ENCODE peak calls at places on chromosome X, in nine cellular contexts. V is SJCRH30; A is SK-N-SH; O is OCI-LY7; P is GM23248; Z is CD8-positive, alpha-beta memory T cell; E is neural progenitor cell; Q is aorta; S is heart right ventricle. T is an unnamed sample.

GRCh38 chrX:15146515-15146914 is 123.4 kb downstream of the ASB9 start:
- DNase-seq in A (peak; percentile 22), S (no peak), O (peak; percentile 12), E (peak; percentile 39), V (no peak), Z (no peak), P (peak; percentile 17), Q (no peak), T (peak; percentile 54)

GRCh38 chrX:68895339-68896250 is 66.8 kb downstream of the EFNB1 start:
- DNase-seq in Z (no peak), O (no peak), V (no peak), E (no peak), P (peak; percentile 18), S (peak; percentile 53), A (peak; percentile 68), Q (peak; percentile 73), T (peak; percentile 77)

GRCh38 chrX:108712886-108713285 is 23.5 kb downstream of the IRS4 start:
- DNase-seq in E (no peak), V (no peak), Q (no peak), A (no peak), O (no peak), S (no peak), Z (no peak), P (no peak), T (no peak)

GRCh38 chrX:11341274-11342256 is 48.4 kb downstream of the AMELX start:
- DNase-seq in S (peak; percentile 42), V (no peak), A (no peak), Z (no peak), E (no peak), P (peak; percentile 89), O (peak; percentile 20), Q (peak; percentile 81), T (no peak)

GRCh38 chrX:130296743-130297142 is 28.0 kb upstream of the ZNF280C start:
- DNase-seq in S (no peak), E (no peak), Z (no peak), P (no peak), O (no peak), V (no peak), Q (no peak), A (no peak), T (no peak)

GRCh38 chrX:65862638-65863037 is 177.2 kb downstream of the VSIG4 start:
- DNase-seq in A (no peak), V (no peak), O (no peak), P (no peak), E (no peak), Z (no peak), S (no peak), Q (no peak), T (no peak)

GRCh38 chrX:39750798-39751197 is 347.0 kb downstream of the BCOR start:
- DNase-seq in P (no peak), A (no peak), O (no peak), S (no peak), Q (no peak), Z (no peak), E (no peak), V (no peak), T (no peak)

GRCh38 chrX:3743821-3744439 is 30.5 kb upstream of the PRKX start:
- DNase-seq in Z (peak; percentile 24), S (no peak), Q (no peak), A (no peak), E (no peak), P (no peak), V (no peak), O (no peak), T (no peak)

GRCh38 chrX:15334561-15334960 is 762 bp downstream of the PIGA start:
- DNase-seq in V (no peak), Z (no peak), P (peak; percentile 64), O (peak; percentile 11), A (no peak), E (no peak), S (no peak), Q (no peak), T (no peak)

GRCh38 chrX:20373063-20373462 is 106.4 kb upstream of the RPS6KA3 start:
- DNase-seq in Q (no peak), V (no peak), O (no peak), A (no peak), S (no peak), Z (no peak), P (no peak), E (no peak), T (no peak)

GRCh38 chrX:20372533-20372932 is 105.8 kb upstream of the RPS6KA3 start:
- DNase-seq in Q (no peak), V (no peak), P (peak; percentile 63), Z (no peak), E (no peak), O (no peak), A (no peak), S (no peak), T (no peak)

GRCh38 chrX:20378291-20378920 is 111.7 kb upstream of the RPS6KA3 start:
- DNase-seq in Z (no peak), A (no peak), S (no peak), E (no peak), Q (no peak), P (peak; percentile 64), O (peak; percentile 0), V (no peak), T (no peak)

GRCh38 chrX:20374450-20374849 is 107.7 kb upstream of the RPS6KA3 start:
- DNase-seq in Q (no peak), O (no peak), P (no peak), V (no peak), A (no peak), S (no peak), E (no peak), Z (no peak), T (no peak)

DNA sequence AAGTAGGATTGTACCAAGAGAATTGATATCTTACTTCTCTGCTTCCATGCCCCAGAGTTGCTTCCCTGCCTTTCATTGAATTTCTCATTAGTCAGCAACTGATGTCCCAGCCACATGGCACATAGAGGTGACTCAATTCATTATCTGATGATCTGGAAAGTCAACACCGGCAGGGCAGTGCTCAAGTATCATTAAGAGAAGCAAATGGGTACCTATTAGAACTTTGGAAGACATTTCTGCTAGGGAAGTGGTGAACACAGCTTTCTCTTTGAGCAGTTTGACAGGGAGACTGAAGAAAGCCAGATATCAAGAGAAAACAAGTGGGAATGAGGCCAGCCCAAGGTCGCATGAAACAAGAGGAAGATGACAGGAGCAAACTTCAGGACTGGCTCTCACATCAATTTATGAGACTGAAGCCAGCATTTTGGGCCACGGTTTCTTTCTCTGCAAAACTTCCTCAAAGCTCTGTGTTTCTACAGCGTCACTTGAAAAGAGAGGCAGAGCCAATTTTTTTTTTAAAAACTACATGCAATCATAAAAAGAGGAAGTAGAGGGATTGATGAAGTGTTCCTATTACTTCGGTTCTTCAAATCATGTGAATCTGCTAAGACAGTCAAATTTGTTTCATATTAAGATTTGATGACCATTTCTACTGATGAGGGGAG is 108.3 kb upstream of the RPS6KA3 start:
- DNase-seq in S (no peak), V (no peak), P (peak; percentile 33), A (no peak), Q (no peak), O (peak; percentile 0), Z (no peak), E (no peak), T (no peak)
- H3K4me1 ChIP-seq in S (peaks cover 11% of the 10 kb centered on the region), V (no peaks in the 10 kb centered on the region), P (no peaks in the 10 kb centered on the region), A (no peaks in the 10 kb centered on the region), Q (no peaks in the 10 kb centered on the region), O (no peaks in the 10 kb centered on the region), Z (no peaks in the 10 kb centered on the region), E (no peaks in the 10 kb centered on the region), T (no peaks in the 10 kb centered on the region)

DNA sequence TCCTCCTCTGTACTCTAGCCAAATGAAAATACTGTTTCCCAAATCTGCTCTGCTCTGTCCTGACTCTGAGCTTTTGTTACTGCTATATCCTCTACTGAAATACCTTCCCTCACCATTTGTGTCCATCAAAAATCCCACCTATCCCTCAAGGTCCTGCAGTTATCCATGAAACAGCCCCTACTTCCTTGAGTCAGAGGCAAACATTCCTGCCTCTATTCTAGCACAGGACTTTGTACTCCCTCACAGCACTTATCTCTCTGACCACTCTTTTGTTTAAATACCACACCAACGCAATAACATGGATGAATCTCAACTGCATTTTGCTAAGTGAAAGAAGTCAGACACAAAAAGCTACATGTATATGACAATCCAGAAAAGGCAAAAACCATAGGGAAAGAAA is 10.5 kb upstream of the RNF128 start:
- DNase-seq in A (no peak), V (no peak), P (no peak), Q (no peak), E (no peak), Z (no peak), S (no peak), O (no peak), T (no peak)
- H3K4me3 ChIP-seq in A (no peak overlapping the region), V (no peak overlapping the region), P (no peak overlapping the region), Q (no peak overlapping the region), E (no peak overlapping the region), Z (no peak overlapping the region), S (no peak overlapping the region), O (no peak overlapping the region), T (no peak overlapping the region)

GRCh38 chrX:154350429-154351182 is 23.8 kb downstream of the FLNA start:
- DNase-seq in P (peak; percentile 25), V (no peak), Z (no peak), E (no peak), S (no peak), O (no peak), A (no peak), Q (peak; percentile 45), T (no peak)
- H3K36me3 ChIP-seq in P (peaks cover 16% of the 10 kb centered on the region), V (peaks cover 5% of the 10 kb centered on the region), Z (peaks cover 38% of the 10 kb centered on the region), E (no peaks in the 10 kb centered on the region), S (peaks cover 4% of the 10 kb centered on the region), O (peaks cover 42% of the 10 kb centered on the region), A (peaks cover 6% of the 10 kb centered on the region), Q (peaks cover 23% of the 10 kb centered on the region), T (peaks cover 71% of the 10 kb centered on the region)

GRCh38 chrX:42869659-42870476 is 91.9 kb upstream of the PPP1R2C start:
- DNase-seq in Q (no peak), V (no peak), A (no peak), S (no peak), Z (no peak), P (no peak), E (no peak), O (peak; percentile 81), T (no peak)
- H3K4me1 ChIP-seq in Q (no peaks in the 10 kb centered on the region), V (no peaks in the 10 kb centered on the region), A (no peaks in the 10 kb centered on the region), S (no peaks in the 10 kb centered on the region), Z (peaks cover 7% of the 10 kb centered on the region), P (no peaks in the 10 kb centered on the region), E (no peaks in the 10 kb centered on the region), O (peaks cover 40% of the 10 kb centered on the region), T (no peaks in the 10 kb centered on the region)

DNA sequence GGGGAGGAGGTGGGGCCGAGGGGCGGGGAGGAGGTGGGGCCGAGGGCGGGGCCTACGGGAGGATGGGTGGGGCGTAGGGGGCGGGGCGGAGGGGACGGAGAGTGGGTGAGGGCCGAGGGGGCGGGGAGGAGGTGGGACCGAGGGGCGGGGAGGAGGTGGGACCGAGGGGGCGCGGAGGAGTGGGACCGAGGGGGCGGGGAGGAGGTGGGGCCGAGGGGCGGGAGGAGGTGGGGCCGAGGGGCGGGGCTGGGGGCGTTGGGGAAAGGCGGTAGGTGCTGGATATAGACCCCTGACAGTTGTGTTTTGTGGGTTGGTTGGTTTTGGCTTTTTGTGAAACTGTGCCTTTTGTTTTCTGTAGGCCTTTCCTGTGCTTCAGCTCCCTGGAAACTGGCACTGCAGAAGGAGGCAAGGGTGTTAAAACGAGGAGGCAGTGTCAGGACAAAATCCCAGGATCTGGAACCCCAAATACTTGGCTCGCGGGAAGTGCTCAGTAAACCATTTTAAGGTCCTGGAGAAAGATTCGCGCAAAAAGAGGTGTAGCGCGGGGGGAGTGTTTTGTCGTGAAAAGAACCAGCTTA is 580 bp upstream of the MMGT1 start:
- DNase-seq in A (peak; percentile 92), E (peak; percentile 85), Q (peak; percentile 82), V (peak; percentile 79), S (peak; percentile 77), O (peak; percentile 75), P (no peak), Z (peak; percentile 63), T (peak; percentile 84)
- H3K4me3 ChIP-seq in A (peak overlapping the region; percentile 43), E (peak overlapping the region; percentile 24), Q (no peak overlapping the region), V (peak overlapping the region; percentile 49), S (peak overlapping the region; percentile 52), O (peak overlapping the region; percentile 58), P (peak overlapping the region; percentile 54), Z (peak overlapping the region; percentile 18), T (peak overlapping the region; percentile 28)

GRCh38 chrX:47179221-47179927 is 14.3 kb upstream of the UBA1 start:
- DNase-seq in Z (no peak), S (peak; percentile 48), A (no peak), V (no peak), Q (peak; percentile 79), O (no peak), E (no peak), P (peak; percentile 78), T (no peak)
- H3K36me3 ChIP-seq in Z (peaks cover 7% of the 10 kb centered on the region), S (no peaks in the 10 kb centered on the region), A (no peaks in the 10 kb centered on the region), V (no peaks in the 10 kb centered on the region), Q (no peaks in the 10 kb centered on the region), O (peaks cover 40% of the 10 kb centered on the region), E (no peaks in the 10 kb centered on the region), P (no peaks in the 10 kb centered on the region), T (peaks cover 46% of the 10 kb centered on the region)

T was measured in BE2C.